ENCODE peak calls at places on chromosomes 2 and 18, in five cellular contexts. One of them, this sample, is unnamed.

GRCh38 chr2:202032841-202033316 is 776 bp upstream of the FZD7 start:
- DNase-seq in Panc1: no peak
- DNase-seq in mesendoderm: peak; percentile 79
- DNase-seq in NCI-H2029 treated with DMSO at 0.1 percent for 48 hours: no peak
- DNase-seq in hypothalamus: peak; percentile 35
- DNase-seq in this sample: peak; percentile 25

GRCh38 chr2:174760845-174761473 is 3.3 kb downstream of the CHRNA1 start:
- DNase-seq in Panc1: no peak
- DNase-seq in mesendoderm: no peak
- DNase-seq in NCI-H2029 treated with DMSO at 0.1 percent for 48 hours: peak; percentile 14
- DNase-seq in hypothalamus: no peak
- DNase-seq in this sample: no peak

GRCh38 chr2:86441789-86442641 is 844 bp downstream of the KDM3A start:
- DNase-seq in Panc1: no peak
- DNase-seq in mesendoderm: peak; percentile 65
- DNase-seq in NCI-H2029 treated with DMSO at 0.1 percent for 48 hours: no peak
- DNase-seq in hypothalamus: peak; percentile 62
- DNase-seq in this sample: peak; percentile 32

GRCh38 chr2:43169091-43169936 is 57.1 kb downstream of the ZFP36L2 start:
- DNase-seq in Panc1: no peak
- DNase-seq in mesendoderm: no peak
- DNase-seq in NCI-H2029 treated with DMSO at 0.1 percent for 48 hours: no peak
- DNase-seq in hypothalamus: no peak
- DNase-seq in this sample: no peak

GRCh38 chr2:236666646-236667204 is 97.1 kb downstream of the ACKR3 start:
- DNase-seq in Panc1: no peak
- DNase-seq in mesendoderm: no peak
- DNase-seq in NCI-H2029 treated with DMSO at 0.1 percent for 48 hours: no peak
- DNase-seq in hypothalamus: no peak
- DNase-seq in this sample: no peak

GRCh38 chr2:232444409-232445148 is 11.4 kb upstream of the ALPI start:
- DNase-seq in Panc1: peak; percentile 27
- DNase-seq in mesendoderm: peak; percentile 85
- DNase-seq in NCI-H2029 treated with DMSO at 0.1 percent for 48 hours: no peak
- DNase-seq in hypothalamus: peak; percentile 31
- DNase-seq in this sample: peak; percentile 36

GRCh38 chr2:178419123-178419522 is 31.9 kb downstream of the PRKRA start:
- DNase-seq in Panc1: no peak
- DNase-seq in mesendoderm: no peak
- DNase-seq in NCI-H2029 treated with DMSO at 0.1 percent for 48 hours: no peak
- DNase-seq in hypothalamus: no peak
- DNase-seq in this sample: no peak

GRCh38 chr2:152569186-152569585 is 148.1 kb downstream of the PRPF40A start:
- DNase-seq in Panc1: no peak
- DNase-seq in mesendoderm: peak; percentile 32
- DNase-seq in NCI-H2029 treated with DMSO at 0.1 percent for 48 hours: no peak
- DNase-seq in hypothalamus: no peak
- DNase-seq in this sample: no peak

GRCh38 chr18:8117008-8117376 is 492.2 kb upstream of the RAB12 start:
- DNase-seq in Panc1: no peak
- DNase-seq in mesendoderm: no peak
- DNase-seq in NCI-H2029 treated with DMSO at 0.1 percent for 48 hours: no peak
- DNase-seq in hypothalamus: no peak
- DNase-seq in this sample: no peak

GRCh38 chr2:6759689-6760088 is 106.0 kb downstream of the CMPK2 start:
- DNase-seq in Panc1: no peak
- DNase-seq in mesendoderm: no peak
- DNase-seq in NCI-H2029 treated with DMSO at 0.1 percent for 48 hours: no peak
- DNase-seq in hypothalamus: no peak
- DNase-seq in this sample: no peak

GRCh38 chr18:23433360-23433759 is 19.7 kb upstream of the RIOK3 start:
- DNase-seq in Panc1: no peak
- DNase-seq in mesendoderm: no peak
- DNase-seq in NCI-H2029 treated with DMSO at 0.1 percent for 48 hours: no peak
- DNase-seq in hypothalamus: no peak
- DNase-seq in this sample: no peak

GRCh38 chr2:231015462-231015861 is 19.5 kb downstream of the SPATA3 start:
- DNase-seq in Panc1: no peak
- DNase-seq in mesendoderm: peak; percentile 50
- DNase-seq in NCI-H2029 treated with DMSO at 0.1 percent for 48 hours: no peak
- DNase-seq in hypothalamus: peak; percentile 21
- DNase-seq in this sample: no peak